ENCODE peak calls at places on chromosomes 5 and 9, in five cellular contexts. One of them, this sample, is unnamed.

GRCh38 chr9:78775889-78776288 is 479.0 kb downstream of the PSAT1 start:
- DNase-seq in choroid plexus epithelial cell: peak; percentile 9
- DNase-seq in kidney: no peak
- DNase-seq in left ventricle myocardium inferior: no peak
- DNase-seq in astrocyte: no peak
- DNase-seq in this sample: no peak

GRCh38 chr5:137997726-137998213 is 35.1 kb downstream of the FAM13B start:
- DNase-seq in choroid plexus epithelial cell: peak; percentile 22
- DNase-seq in kidney: no peak
- DNase-seq in left ventricle myocardium inferior: no peak
- DNase-seq in astrocyte: peak; percentile 13
- DNase-seq in this sample: peak; percentile 68

GRCh38 chr5:157559301-157559700 is 16.3 kb downstream of the ADAM19 start:
- DNase-seq in choroid plexus epithelial cell: peak; percentile 63
- DNase-seq in kidney: no peak
- DNase-seq in left ventricle myocardium inferior: no peak
- DNase-seq in astrocyte: no peak
- DNase-seq in this sample: no peak

GRCh38 chr9:113931140-113931539 is 55.0 kb downstream of the ZNF618 start:
- DNase-seq in choroid plexus epithelial cell: no peak
- DNase-seq in kidney: no peak
- DNase-seq in left ventricle myocardium inferior: no peak
- DNase-seq in astrocyte: no peak
- DNase-seq in this sample: no peak

GRCh38 chr9:121870271-121870670 is 218.8 kb downstream of the DAB2IP start:
- DNase-seq in choroid plexus epithelial cell: no peak
- DNase-seq in kidney: no peak
- DNase-seq in left ventricle myocardium inferior: no peak
- DNase-seq in astrocyte: no peak
- DNase-seq in this sample: no peak

GRCh38 chr5:56588125-56588516 is 227.2 kb upstream of the MAP3K1 start:
- DNase-seq in choroid plexus epithelial cell: no peak
- DNase-seq in kidney: no peak
- DNase-seq in left ventricle myocardium inferior: peak; percentile 23
- DNase-seq in astrocyte: no peak
- DNase-seq in this sample: no peak

GRCh38 chr5:151721812-151722391 is 35.2 kb upstream of the SPARC start:
- DNase-seq in choroid plexus epithelial cell: no peak
- DNase-seq in kidney: no peak
- DNase-seq in left ventricle myocardium inferior: no peak
- DNase-seq in astrocyte: no peak
- DNase-seq in this sample: no peak

GRCh38 chr9:107292811-107293554 is 9.9 kb downstream of the RAD23B start:
- DNase-seq in choroid plexus epithelial cell: no peak
- DNase-seq in kidney: no peak
- DNase-seq in left ventricle myocardium inferior: no peak
- DNase-seq in astrocyte: no peak
- DNase-seq in this sample: peak; percentile 66

GRCh38 chr5:170634236-170634990 is 130.6 kb downstream of the KCNIP1 start:
- DNase-seq in choroid plexus epithelial cell: no peak
- DNase-seq in kidney: no peak
- DNase-seq in left ventricle myocardium inferior: no peak
- DNase-seq in astrocyte: no peak
- DNase-seq in this sample: no peak

GRCh38 chr5:119378075-119378699 is 22.4 kb downstream of the TNFAIP8 start:
- DNase-seq in choroid plexus epithelial cell: no peak
- DNase-seq in kidney: no peak
- DNase-seq in left ventricle myocardium inferior: no peak
- DNase-seq in astrocyte: no peak
- DNase-seq in this sample: no peak

GRCh38 chr5:57094753-57095683 is 78.8 kb upstream of the GPBP1 start:
- DNase-seq in choroid plexus epithelial cell: peak; percentile 8
- DNase-seq in kidney: no peak
- DNase-seq in left ventricle myocardium inferior: no peak
- DNase-seq in astrocyte: no peak
- DNase-seq in this sample: peak; percentile 20

GRCh38 chr5:136388474-136388873 is 23.1 kb upstream of the TRPC7 start:
- DNase-seq in choroid plexus epithelial cell: no peak
- DNase-seq in kidney: no peak
- DNase-seq in left ventricle myocardium inferior: no peak
- DNase-seq in astrocyte: no peak
- DNase-seq in this sample: no peak

GRCh38 chr5:168366124-168366523 is 74.7 kb downstream of the WWC1 start:
- DNase-seq in choroid plexus epithelial cell: peak; percentile 25
- DNase-seq in kidney: no peak
- DNase-seq in left ventricle myocardium inferior: no peak
- DNase-seq in astrocyte: peak; percentile 85
- DNase-seq in this sample: no peak

GRCh38 chr5:133848306-133848924 is 120.0 kb downstream of the C5orf15 start:
- DNase-seq in choroid plexus epithelial cell: no peak
- DNase-seq in kidney: no peak
- DNase-seq in left ventricle myocardium inferior: no peak
- DNase-seq in astrocyte: peak; percentile 27
- DNase-seq in this sample: no peak

GRCh38 chr9:96868709-96869108 is 14.4 kb upstream of the ZNF782 start:
- DNase-seq in choroid plexus epithelial cell: no peak
- DNase-seq in kidney: no peak
- DNase-seq in left ventricle myocardium inferior: no peak
- DNase-seq in astrocyte: no peak
- DNase-seq in this sample: no peak

GRCh38 chr5:133032852-133033742 is 6.7 kb upstream of the ZCCHC10 start:
- DNase-seq in choroid plexus epithelial cell: peak; percentile 42
- DNase-seq in kidney: no peak
- DNase-seq in left ventricle myocardium inferior: no peak
- DNase-seq in astrocyte: peak; percentile 20
- DNase-seq in this sample: peak; percentile 25

GRCh38 chr9:126298319-126298801 is 28.3 kb upstream of the MVB12B start:
- DNase-seq in choroid plexus epithelial cell: no peak
- DNase-seq in kidney: no peak
- DNase-seq in left ventricle myocardium inferior: no peak
- DNase-seq in astrocyte: no peak
- DNase-seq in this sample: no peak

GRCh38 chr5:10400411-10400810 is 41.3 kb upstream of the ROPN1L start:
- DNase-seq in choroid plexus epithelial cell: no peak
- DNase-seq in kidney: no peak
- DNase-seq in left ventricle myocardium inferior: no peak
- DNase-seq in astrocyte: no peak
- DNase-seq in this sample: no peak

GRCh38 chr5:159178978-159179377 is 30.4 kb downstream of the RNF145 start:
- DNase-seq in choroid plexus epithelial cell: peak; percentile 99
- DNase-seq in kidney: no peak
- DNase-seq in left ventricle myocardium inferior: no peak
- DNase-seq in astrocyte: peak; percentile 99
- DNase-seq in this sample: peak; percentile 15

GRCh38 chr9:34242830-34243229 is 64.0 kb downstream of the UBAP1 start:
- DNase-seq in choroid plexus epithelial cell: no peak
- DNase-seq in kidney: no peak
- DNase-seq in left ventricle myocardium inferior: no peak
- DNase-seq in astrocyte: peak; percentile 60
- DNase-seq in this sample: no peak

GRCh38 chr9:95031711-95032461 is 285.6 kb downstream of the FANCC start:
- DNase-seq in choroid plexus epithelial cell: no peak
- DNase-seq in kidney: no peak
- DNase-seq in left ventricle myocardium inferior: no peak
- DNase-seq in astrocyte: no peak
- DNase-seq in this sample: no peak

GRCh38 chr9:24587883-24588282 is 42.2 kb upstream of the IZUMO3 start:
- DNase-seq in choroid plexus epithelial cell: no peak
- DNase-seq in kidney: no peak
- DNase-seq in left ventricle myocardium inferior: no peak
- DNase-seq in astrocyte: no peak
- DNase-seq in this sample: no peak

GRCh38 chr9:90070056-90070455 is 465.2 kb downstream of the GADD45G start:
- DNase-seq in choroid plexus epithelial cell: no peak
- DNase-seq in kidney: no peak
- DNase-seq in left ventricle myocardium inferior: no peak
- DNase-seq in astrocyte: no peak
- DNase-seq in this sample: no peak

GRCh38 chr5:67770431-67771025 is 445.0 kb upstream of the PIK3R1 start:
- DNase-seq in choroid plexus epithelial cell: no peak
- DNase-seq in kidney: no peak
- DNase-seq in left ventricle myocardium inferior: no peak
- DNase-seq in astrocyte: peak; percentile 36
- DNase-seq in this sample: peak; percentile 42

GRCh38 chr9:12813960-12814876 is 39.4 kb downstream of the LURAP1L start:
- DNase-seq in choroid plexus epithelial cell: peak; percentile 99
- DNase-seq in kidney: peak; percentile 58
- DNase-seq in left ventricle myocardium inferior: no peak
- DNase-seq in astrocyte: peak; percentile 99
- DNase-seq in this sample: peak; percentile 58

GRCh38 chr5:36885566-36886485 is 9.3 kb downstream of the NIPBL start:
- DNase-seq in choroid plexus epithelial cell: no peak
- DNase-seq in kidney: no peak
- DNase-seq in left ventricle myocardium inferior: no peak
- DNase-seq in astrocyte: no peak
- DNase-seq in this sample: peak; percentile 62
- TF ChIP-seq CTCF in choroid plexus epithelial cell: no peak
- TF ChIP-seq CTCF in kidney: no peak
- TF ChIP-seq CTCF in left ventricle myocardium inferior: no peak
- TF ChIP-seq CTCF in astrocyte: no peak
- TF ChIP-seq CTCF in this sample: no peak

GRCh38 chr9:10050016-10050415 is 562.8 kb downstream of the PTPRD start:
- DNase-seq in choroid plexus epithelial cell: peak; percentile 14
- DNase-seq in kidney: no peak
- DNase-seq in left ventricle myocardium inferior: no peak
- DNase-seq in astrocyte: peak; percentile 4
- DNase-seq in this sample: peak; percentile 34

GRCh38 chr9:10048994-10049393 is 563.8 kb downstream of the PTPRD start:
- DNase-seq in choroid plexus epithelial cell: no peak
- DNase-seq in kidney: no peak
- DNase-seq in left ventricle myocardium inferior: no peak
- DNase-seq in astrocyte: no peak
- DNase-seq in this sample: no peak

GRCh38 chr9:10045598-10045997 is 567.2 kb downstream of the PTPRD start:
- DNase-seq in choroid plexus epithelial cell: peak; percentile 57
- DNase-seq in kidney: no peak
- DNase-seq in left ventricle myocardium inferior: no peak
- DNase-seq in astrocyte: peak; percentile 3
- DNase-seq in this sample: peak; percentile 27
- TF ChIP-seq CTCF in choroid plexus epithelial cell: peak; percentile 59
- TF ChIP-seq CTCF in kidney: no peak
- TF ChIP-seq CTCF in left ventricle myocardium inferior: peak; percentile 64
- TF ChIP-seq CTCF in astrocyte: peak; percentile 43
- TF ChIP-seq CTCF in this sample: peak; percentile 10

GRCh38 chr9:77161966-77162365 is 15.4 kb upstream of the VPS13A start:
- DNase-seq in choroid plexus epithelial cell: peak; percentile 41
- DNase-seq in kidney: no peak
- DNase-seq in left ventricle myocardium inferior: no peak
- DNase-seq in astrocyte: no peak
- DNase-seq in this sample: no peak
- TF ChIP-seq CTCF in choroid plexus epithelial cell: no peak
- TF ChIP-seq CTCF in kidney: no peak
- TF ChIP-seq CTCF in left ventricle myocardium inferior: no peak
- TF ChIP-seq CTCF in astrocyte: no peak
- TF ChIP-seq CTCF in this sample: no peak

GRCh38 chr9:136140966-136141365 is 22.3 kb upstream of the TMEM250 start:
- DNase-seq in choroid plexus epithelial cell: no peak
- DNase-seq in kidney: no peak
- DNase-seq in left ventricle myocardium inferior: no peak
- DNase-seq in astrocyte: no peak
- DNase-seq in this sample: no peak

GRCh38 chr9:136137321-136138054 is 18.8 kb upstream of the TMEM250 start:
- DNase-seq in choroid plexus epithelial cell: no peak
- DNase-seq in kidney: no peak
- DNase-seq in left ventricle myocardium inferior: no peak
- DNase-seq in astrocyte: no peak
- DNase-seq in this sample: no peak

GRCh38 chr9:136140046-136140445 is 21.4 kb upstream of the TMEM250 start:
- DNase-seq in choroid plexus epithelial cell: no peak
- DNase-seq in kidney: no peak
- DNase-seq in left ventricle myocardium inferior: no peak
- DNase-seq in astrocyte: no peak
- DNase-seq in this sample: no peak

GRCh38 chr9:136136526-136136925 is 17.9 kb upstream of the TMEM250 start:
- DNase-seq in choroid plexus epithelial cell: no peak
- DNase-seq in kidney: no peak
- DNase-seq in left ventricle myocardium inferior: no peak
- DNase-seq in astrocyte: no peak
- DNase-seq in this sample: no peak

DNA sequence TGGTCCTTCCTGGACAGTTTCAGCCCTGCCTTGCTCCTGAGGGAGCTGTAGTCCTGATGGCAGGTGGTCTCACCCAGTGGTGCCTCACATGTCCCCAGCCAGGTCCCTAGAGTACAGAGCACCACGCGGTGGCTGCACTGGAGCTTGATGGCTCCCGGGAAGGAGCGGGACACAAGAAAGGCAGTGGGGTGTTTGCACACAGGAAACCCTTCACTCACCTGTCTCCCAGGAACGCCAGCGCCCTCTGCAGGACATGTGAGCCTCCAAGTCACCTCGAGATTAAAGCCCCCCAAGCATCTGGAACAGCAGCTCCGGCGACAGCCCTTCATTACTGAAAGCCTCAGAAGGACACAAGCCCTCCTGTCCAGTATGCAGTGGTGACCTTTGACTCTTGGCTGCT is 19.9 kb upstream of the TMEM250 start:
- DNase-seq in choroid plexus epithelial cell: peak; percentile 43
- DNase-seq in kidney: no peak
- DNase-seq in left ventricle myocardium inferior: no peak
- DNase-seq in astrocyte: no peak
- DNase-seq in this sample: peak; percentile 64
- TF ChIP-seq CTCF in choroid plexus epithelial cell: peak; percentile 69
- TF ChIP-seq CTCF in kidney: no peak
- TF ChIP-seq CTCF in left ventricle myocardium inferior: peak; percentile 12
- TF ChIP-seq CTCF in astrocyte: peak; percentile 18
- TF ChIP-seq CTCF in this sample: peak; percentile 66